ENCODE peak calls at places on chromosomes 6 and 20, in six cellular contexts. K is astrocyte; J is DND-41; F is PC-3; Q is RWPE1; H is CD8-positive, alpha-beta T cell. S is an unnamed sample.

GRCh38 chr20:59835448-59836395 is 97.7 kb downstream of the SYCP2 start:
- DNase-seq in K (peak; percentile 26), J (peak; percentile 30), F (peak; percentile 91), Q (peak; percentile 67), H (no peak), S (no peak)

GRCh38 chr6:144482142-144482541 is 197.0 kb downstream of the UTRN start:
- DNase-seq in K (peak; percentile 56), J (peak; percentile 82), F (peak; percentile 81), Q (peak; percentile 70), H (peak; percentile 78), S (no peak)

GRCh38 chr6:11251553-11252358 is 19.3 kb upstream of the NEDD9 start:
- DNase-seq in K (peak; percentile 58), J (no peak), F (peak; percentile 86), Q (peak; percentile 36), H (no peak), S (no peak)

GRCh38 chr6:127343753-127344659 is 597 bp upstream of the ECHDC1 start:
- DNase-seq in K (peak; percentile 54), J (peak; percentile 20), F (peak; percentile 19), Q (no peak), H (no peak), S (no peak)

GRCh38 chr6:142886431-142887170 is 58.4 kb downstream of the HIVEP2 start:
- DNase-seq in K (peak; percentile 45), J (no peak), F (peak; percentile 52), Q (no peak), H (no peak), S (no peak)

GRCh38 chr20:63531686-63532448 is 5.3 kb downstream of the PTK6 start:
- DNase-seq in K (no peak), J (no peak), F (no peak), Q (no peak), H (no peak), S (no peak)

GRCh38 chr6:160420969-160421556 is 72.9 kb downstream of the SLC22A3 start:
- DNase-seq in K (no peak), J (no peak), F (no peak), Q (no peak), H (no peak), S (no peak)

GRCh38 chr6:75353644-75354043 is 69.1 kb upstream of the TMEM30A start:
- DNase-seq in K (no peak), J (no peak), F (no peak), Q (no peak), H (no peak), S (no peak)

GRCh38 chr20:35792740-35793139 is 20.9 kb downstream of the PHF20 start:
- DNase-seq in K (no peak), J (no peak), F (no peak), Q (no peak), H (no peak), S (no peak)

GRCh38 chr20:52191132-52191435 is 495 bp downstream of the ZFP64 start:
- DNase-seq in K (peak; percentile 18), J (no peak), F (peak; percentile 56), Q (peak; percentile 68), H (no peak), S (no peak)

GRCh38 chr6:36985384-36985962 is 523 bp downstream of the MTCH1 start:
- DNase-seq in K (no peak), J (no peak), F (no peak), Q (no peak), H (no peak), S (no peak)

GRCh38 chr6:38773338-38773737 is 58.2 kb downstream of the DNAH8 start:
- DNase-seq in K (no peak), J (no peak), F (peak; percentile 62), Q (no peak), H (no peak), S (no peak)

GRCh38 chr6:157259443-157259842 is 63.9 kb downstream of the TMEM242 start:
- DNase-seq in K (no peak), J (no peak), F (no peak), Q (no peak), H (no peak), S (no peak)

GRCh38 chr6:109187399-109188114 is 92.2 kb downstream of the CEP57L1 start:
- DNase-seq in K (peak; percentile 5), J (peak; percentile 32), F (peak; percentile 72), Q (peak; percentile 57), H (peak; percentile 75), S (no peak)

GRCh38 chr6:151044465-151045441 is 179.3 kb downstream of the MTHFD1L start:
- DNase-seq in K (peak; percentile 91), J (no peak), F (peak; percentile 93), Q (peak; percentile 30), H (no peak), S (peak; percentile 66)

GRCh38 chr20:39070484-39071231 is 108.5 kb downstream of the DHX35 start:
- DNase-seq in K (peak; percentile 54), J (no peak), F (peak; percentile 32), Q (peak; percentile 84), H (no peak), S (peak; percentile 36)

GRCh38 chr20:36273414-36274247 is 32.5 kb upstream of the DLGAP4 start:
- DNase-seq in K (no peak), J (peak; percentile 22), F (peak; percentile 66), Q (peak; percentile 41), H (no peak), S (no peak)

GRCh38 chr6:42898891-42899361 is 16.9 kb upstream of the PTCRA start:
- DNase-seq in K (peak; percentile 32), J (peak; percentile 76), F (peak; percentile 86), Q (peak; percentile 39), H (peak; percentile 78), S (no peak)

GRCh38 chr20:21089421-21089820 is 16.7 kb downstream of the LINC00237 start:
- DNase-seq in K (no peak), J (no peak), F (peak; percentile 94), Q (no peak), H (no peak), S (no peak)

GRCh38 chr6:167416676-167417430 is 92.0 kb downstream of the TTLL2 start:
- DNase-seq in K (no peak), J (no peak), F (no peak), Q (no peak), H (no peak), S (no peak)

GRCh38 chr20:49325981-49326380 is 48.1 kb upstream of the ZNFX1 start:
- DNase-seq in K (peak; percentile 48), J (no peak), F (no peak), Q (no peak), H (no peak), S (no peak)

GRCh38 chr20:38673731-38674177 is 50.5 kb upstream of the SLC32A1 start:
- DNase-seq in K (peak; percentile 6), J (no peak), F (no peak), Q (no peak), H (no peak), S (no peak)

GRCh38 chr6:152636675-152637421 is at the start of gene SYNE1:
- DNase-seq in K (peak; percentile 14), J (no peak), F (no peak), Q (no peak), H (peak; percentile 49), S (no peak)

GRCh38 chr6:111727041-111727440 is 121.4 kb upstream of the TRAF3IP2 start:
- DNase-seq in K (peak; percentile 97), J (no peak), F (no peak), Q (no peak), H (no peak), S (no peak)

GRCh38 chr6:15420959-15421438 is 175.1 kb downstream of the JARID2 start:
- DNase-seq in K (no peak), J (no peak), F (no peak), Q (no peak), H (no peak), S (no peak)

GRCh38 chr20:62482136-62482833 is 6.5 kb upstream of the GATA5 start:
- DNase-seq in K (no peak), J (no peak), F (peak; percentile 24), Q (no peak), H (no peak), S (no peak)

GRCh38 chr6:8736046-8736877 is 300.9 kb upstream of the SLC35B3 start:
- DNase-seq in K (no peak), J (no peak), F (no peak), Q (no peak), H (no peak), S (no peak)

GRCh38 chr6:161138545-161139303 is 135.1 kb downstream of the AGPAT4 start:
- DNase-seq in K (no peak), J (no peak), F (no peak), Q (no peak), H (no peak), S (no peak)

GRCh38 chr6:138948028-138948427 is 40.0 kb downstream of the REPS1 start:
- DNase-seq in K (no peak), J (no peak), F (peak; percentile 4), Q (no peak), H (no peak), S (no peak)

DNA sequence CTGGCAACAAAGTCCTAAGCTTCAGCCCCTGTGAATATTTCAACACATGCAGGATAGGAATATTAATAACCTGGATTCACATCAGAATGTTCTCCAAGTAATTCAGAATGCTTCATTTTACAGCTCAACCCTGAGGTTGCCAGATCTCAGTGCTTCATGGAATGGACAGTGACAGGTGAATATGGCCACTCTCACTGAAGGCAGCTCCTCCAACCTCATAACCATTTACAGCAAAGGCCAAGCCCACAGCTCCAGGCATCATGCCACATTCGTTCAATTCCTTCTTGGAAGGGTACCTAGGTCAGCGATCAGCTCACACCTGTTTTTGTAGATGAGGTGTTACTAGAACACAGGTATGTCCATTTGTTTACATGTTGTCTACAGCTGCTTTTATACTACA is 17.1 kb downstream of the CLIC5 start:
- DNase-seq in K (no peak), J (no peak), F (no peak), Q (no peak), H (no peak), S (no peak)
- H3K27ac ChIP-seq in K (no peak overlapping the region), J (no peak overlapping the region), F (no peak overlapping the region), Q (no peak overlapping the region), H (no peak overlapping the region), S (no peak overlapping the region)

GRCh38 chr6:105810105-105810921 is 275.8 kb upstream of the PRDM1 start:
- DNase-seq in K (peak; percentile 81), J (peak; percentile 94), F (peak; percentile 90), Q (peak; percentile 75), H (no peak), S (peak; percentile 51)
- H3K27ac ChIP-seq in K (peak overlapping the region; percentile 7), J (peak overlapping the region; percentile 94), F (peak overlapping the region; percentile 79), Q (peak overlapping the region; percentile 66), H (no peak overlapping the region), S (peak overlapping the region; percentile 78)

GRCh38 chr6:7161253-7161623 is 53.5 kb downstream of the RREB1 start:
- DNase-seq in K (no peak), J (no peak), F (no peak), Q (no peak), H (no peak), S (no peak)
- H3K27ac ChIP-seq in K (no peak overlapping the region), J (no peak overlapping the region), F (peak overlapping the region; percentile 28), Q (peak overlapping the region; percentile 38), H (no peak overlapping the region), S (peak overlapping the region; percentile 62)

DNA sequence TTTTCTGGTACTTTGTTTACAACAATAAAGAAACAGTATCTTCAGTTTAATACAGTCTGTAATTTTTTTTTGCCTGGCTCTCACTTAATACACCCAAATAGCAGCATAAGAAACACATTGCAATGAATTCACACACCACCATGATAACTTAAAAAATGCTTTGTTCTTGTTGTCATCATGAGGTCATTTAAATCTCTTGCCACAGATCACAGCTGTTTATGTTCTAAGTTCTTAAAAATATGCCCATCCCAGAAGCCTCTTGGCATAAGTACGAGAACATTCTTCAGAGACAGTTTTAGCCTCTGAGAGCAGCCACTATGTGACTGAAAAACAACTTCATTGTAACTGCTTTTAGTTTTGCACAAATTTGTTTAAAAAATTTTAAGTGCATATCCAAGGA is 47.9 kb downstream of the ESF1 start:
- DNase-seq in K (peak; percentile 80), J (no peak), F (no peak), Q (no peak), H (no peak), S (no peak)
- H3K27ac ChIP-seq in K (no peak overlapping the region), J (peak overlapping the region; percentile 1), F (no peak overlapping the region), Q (no peak overlapping the region), H (no peak overlapping the region), S (no peak overlapping the region)

S was measured in epithelial cell of prostate.